ENCODE peak calls at places on chromosomes 3 and 15, in nine cellular contexts. Z, A, X, I, O, Q, B, U and K are unnamed samples.
A peak's percentile ranks its signal among the peaks of the same experiment; 100 is the strongest.

GRCh38 chr15:85618956-85619491 is 175.7 kb downstream of the KLHL25 start:
- DNase-seq in Z (peak; percentile 64), A (peak; percentile 39), X (peak; percentile 84), I (peak; percentile 58), O (peak; percentile 61), Q (no peak), B (no peak), U (no peak), K (peak; percentile 73)

GRCh38 chr3:46713048-46713897 is 4.4 kb downstream of the PRSS50 start:
- DNase-seq in Z (no peak), A (no peak), X (no peak), I (no peak), O (no peak), Q (no peak), B (no peak), U (no peak), K (no peak)

GRCh38 chr3:29690954-29691353 is 410.1 kb downstream of the RBMS3 start:
- DNase-seq in Z (no peak), A (no peak), X (no peak), I (no peak), O (no peak), Q (no peak), B (no peak), U (no peak), K (no peak)

GRCh38 chr3:14403636-14404395 is 1.4 kb downstream of the SLC6A6 start:
- DNase-seq in Z (no peak), A (no peak), X (no peak), I (peak; percentile 47), O (no peak), Q (no peak), B (no peak), U (no peak), K (peak; percentile 70)

GRCh38 chr3:181565416-181565815 is 146.3 kb upstream of the SOX2 start:
- DNase-seq in Z (no peak), A (no peak), X (no peak), I (no peak), O (no peak), Q (no peak), B (no peak), U (no peak), K (no peak)

GRCh38 chr3:126807795-126808194 is 103.8 kb downstream of the CHCHD6 start:
- DNase-seq in Z (no peak), A (no peak), X (no peak), I (no peak), O (no peak), Q (no peak), B (no peak), U (no peak), K (no peak)

GRCh38 chr3:183486472-183486871 is 58.1 kb upstream of the MCF2L2 start:
- DNase-seq in Z (peak; percentile 34), A (no peak), X (no peak), I (no peak), O (no peak), Q (no peak), B (no peak), U (no peak), K (no peak)

GRCh38 chr3:43620953-43621405 is 832 bp downstream of the ANO10 start:
- DNase-seq in Z (no peak), A (no peak), X (no peak), I (no peak), O (no peak), Q (no peak), B (peak; percentile 40), U (no peak), K (no peak)

GRCh38 chr3:153052096-153052460 is 109.9 kb upstream of the RAP2B start:
- DNase-seq in Z (no peak), A (no peak), X (peak; percentile 68), I (peak; percentile 86), O (no peak), Q (no peak), B (no peak), U (no peak), K (no peak)

GRCh38 chr3:72306800-72307341 is 521.9 kb upstream of the PROK2 start:
- DNase-seq in Z (no peak), A (no peak), X (peak; percentile 62), I (no peak), O (no peak), Q (no peak), B (no peak), U (no peak), K (no peak)

GRCh38 chr15:44595656-44596510 is 58.9 kb downstream of the EIF3J start:
- DNase-seq in Z (no peak), A (no peak), X (no peak), I (no peak), O (no peak), Q (no peak), B (no peak), U (no peak), K (no peak)

GRCh38 chr3:48614044-48614443 is 4.6 kb upstream of the UQCRC1 start:
- DNase-seq in Z (no peak), A (no peak), X (no peak), I (no peak), O (no peak), Q (no peak), B (no peak), U (no peak), K (no peak)

GRCh38 chr3:146164951-146165350 is 4.0 kb upstream of the PLOD2 start:
- DNase-seq in Z (no peak), A (no peak), X (no peak), I (no peak), O (no peak), Q (no peak), B (no peak), U (no peak), K (no peak)